ENCODE peak calls at places on chromosome 14, in ten cellular contexts. Z is OCI-LY7, O is A549, F is MM.1S, K is left lung, M is esophagus muscularis mucosa, L is PC-3, J is heart right ventricle, I is cardiac muscle cell, X is mucosa of descending colon. D is an unnamed sample.

GRCh38 chr14:29712586-29712985 is 215.1 kb downstream of the PRKD1 start:
- DNase-seq in Z (no peak), O (no peak), F (no peak), K (no peak), M (no peak), L (no peak), J (no peak), I (no peak), X (no peak), D (no peak)

GRCh38 chr14:68910540-68910939 is 68.6 kb downstream of the ACTN1 start:
- DNase-seq in Z (peak; percentile 10), O (no peak), F (no peak), K (no peak), M (no peak), L (no peak), J (no peak), I (no peak), X (no peak), D (no peak)

GRCh38 chr14:99327458-99328250 is 55.7 kb upstream of the BCL11B start:
- DNase-seq in Z (no peak), O (no peak), F (no peak), K (no peak), M (no peak), L (no peak), J (no peak), I (peak; percentile 75), X (no peak), D (no peak)

GRCh38 chr14:24369463-24369862 is 1.5 kb downstream of the NFATC4 start:
- DNase-seq in Z (no peak), O (no peak), F (no peak), K (no peak), M (no peak), L (no peak), J (no peak), I (no peak), X (no peak), D (no peak)

GRCh38 chr14:67729072-67729561 is 27.4 kb downstream of the RDH12 start:
- DNase-seq in Z (no peak), O (no peak), F (no peak), K (peak; percentile 46), M (no peak), L (no peak), J (no peak), I (no peak), X (peak; percentile 70), D (no peak)

GRCh38 chr14:34262511-34262910 is 199.5 kb downstream of the SPTSSA start:
- DNase-seq in Z (no peak), O (no peak), F (no peak), K (no peak), M (no peak), L (no peak), J (no peak), I (no peak), X (no peak), D (no peak)

GRCh38 chr14:81162941-81163340 is 57.8 kb downstream of the GTF2A1 start:
- DNase-seq in Z (peak; percentile 12), O (no peak), F (no peak), K (no peak), M (no peak), L (peak; percentile 21), J (no peak), I (no peak), X (no peak), D (no peak)

GRCh38 chr14:66395300-66395699 is 90.9 kb upstream of the CCDC196 start:
- DNase-seq in Z (no peak), O (no peak), F (peak; percentile 65), K (no peak), M (no peak), L (peak; percentile 16), J (no peak), I (no peak), X (no peak), D (no peak)

GRCh38 chr14:94139006-94139405 is 9.6 kb upstream of the IFI27L2 start:
- DNase-seq in Z (no peak), O (no peak), F (no peak), K (no peak), M (no peak), L (no peak), J (no peak), I (no peak), X (no peak), D (no peak)

GRCh38 chr14:106691601-106692291 is 1165.4 kb downstream of the TMEM121 start:
- DNase-seq in Z (peak; percentile 53), O (no peak), F (peak; percentile 87), K (peak; percentile 35), M (no peak), L (no peak), J (peak; percentile 5), I (no peak), X (peak; percentile 40), D (peak; percentile 54)

GRCh38 chr14:74816124-74816523 is 53.0 kb downstream of the YLPM1 start:
- DNase-seq in Z (no peak), O (no peak), F (no peak), K (no peak), M (no peak), L (no peak), J (no peak), I (no peak), X (no peak), D (no peak)

GRCh38 chr14:55136868-55137785 is 8.1 kb downstream of the LGALS3 start:
- DNase-seq in Z (no peak), O (no peak), F (no peak), K (peak; percentile 64), M (no peak), L (no peak), J (peak; percentile 95), I (no peak), X (peak; percentile 59), D (peak; percentile 41)

GRCh38 chr14:76201162-76201561 is 49.4 kb downstream of the GPATCH2L start:
- DNase-seq in Z (no peak), O (peak; percentile 51), F (no peak), K (no peak), M (no peak), L (peak; percentile 91), J (no peak), I (no peak), X (no peak), D (no peak)

DNA sequence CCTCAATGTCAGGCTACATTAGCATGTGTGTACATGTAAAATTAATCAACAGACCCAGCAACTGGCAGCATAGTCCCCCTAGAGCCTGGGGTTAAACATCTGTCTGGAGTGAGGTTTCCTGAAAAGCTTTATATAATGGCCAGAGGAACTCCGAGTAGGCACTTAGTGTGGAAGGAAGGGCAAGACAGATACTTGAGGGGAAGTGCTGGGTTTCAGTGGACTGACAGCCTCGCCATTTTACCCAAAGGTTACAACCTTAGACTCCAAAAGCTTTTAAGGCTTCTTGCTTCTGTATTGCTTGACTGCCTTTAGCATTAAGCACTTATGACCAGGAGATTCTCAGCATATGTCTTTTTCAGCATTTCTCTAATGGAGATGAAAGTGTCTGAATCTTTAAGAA is 430.8 kb downstream of the FLRT2 start:
- DNase-seq in Z (no peak), O (no peak), F (no peak), K (no peak), M (no peak), L (no peak), J (no peak), I (no peak), X (no peak), D (no peak)
- H3K9me3 ChIP-seq in Z (no peaks in the 10 kb centered on the region), O (no peaks in the 10 kb centered on the region), F (no peaks in the 10 kb centered on the region), K (no peaks in the 10 kb centered on the region), M (no peaks in the 10 kb centered on the region), L (peaks cover 16% of the 10 kb centered on the region), J (no peaks in the 10 kb centered on the region), I (no peaks in the 10 kb centered on the region), X (peaks cover 15% of the 10 kb centered on the region), D (no peaks in the 10 kb centered on the region)

GRCh38 chr14:64695071-64695470 is 9.2 kb upstream of the PLEKHG3 start:
- DNase-seq in Z (no peak), O (no peak), F (no peak), K (no peak), M (no peak), L (peak; percentile 52), J (no peak), I (no peak), X (no peak), D (no peak)

GRCh38 chr14:64692189-64692588 is 12.0 kb upstream of the PLEKHG3 start:
- DNase-seq in Z (no peak), O (no peak), F (no peak), K (no peak), M (no peak), L (no peak), J (no peak), I (no peak), X (no peak), D (no peak)

GRCh38 chr14:64693766-64694165 is 10.5 kb upstream of the PLEKHG3 start:
- DNase-seq in Z (no peak), O (no peak), F (no peak), K (no peak), M (no peak), L (no peak), J (no peak), I (no peak), X (no peak), D (no peak)

GRCh38 chr14:64689292-64689691 is 14.9 kb upstream of the PLEKHG3 start:
- DNase-seq in Z (no peak), O (no peak), F (no peak), K (no peak), M (no peak), L (no peak), J (no peak), I (no peak), X (no peak), D (no peak)

GRCh38 chr14:64692597-64693350 is 11.4 kb upstream of the PLEKHG3 start:
- DNase-seq in Z (no peak), O (no peak), F (no peak), K (no peak), M (no peak), L (peak; percentile 62), J (no peak), I (no peak), X (peak; percentile 83), D (no peak)
- TF ChIP-seq CTCF in Z (no peak), O (no peak), F (no peak), K (no peak), M (no peak), L (no peak), J (no peak), I (no peak), X (no peak), D (no peak)

DNA sequence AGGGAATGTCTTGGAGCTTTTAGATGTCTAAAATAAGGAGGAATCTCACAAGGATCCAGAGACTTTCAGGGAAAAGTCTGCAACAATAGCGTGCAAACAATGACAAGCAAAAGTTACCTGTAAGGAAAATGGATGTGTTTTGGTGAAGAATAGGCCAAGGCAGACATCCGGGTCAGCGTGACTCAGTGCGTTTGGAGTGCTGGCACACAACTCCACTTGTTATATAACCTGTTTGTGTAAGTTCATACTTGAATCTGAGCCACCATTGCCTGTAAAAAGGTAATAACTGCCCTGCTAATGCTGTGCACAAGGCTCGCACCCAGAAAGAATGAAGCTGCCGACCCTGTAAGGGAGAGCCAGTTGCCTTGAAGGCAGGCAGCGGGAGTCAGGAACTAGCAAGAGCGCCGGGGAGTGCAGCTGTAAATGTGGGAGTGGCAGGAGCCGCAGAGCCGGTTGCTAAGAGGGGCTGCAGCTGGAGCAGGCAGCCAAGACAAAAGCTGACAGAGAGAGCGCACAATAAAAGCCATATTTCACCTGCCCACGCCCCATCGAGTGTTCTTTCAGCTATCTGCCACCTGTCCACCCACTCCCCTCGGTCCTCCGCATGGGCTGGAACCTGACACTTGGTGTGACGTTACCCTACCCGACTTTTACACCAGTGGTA is 638.5 kb upstream of the MIS18BP1 start:
- DNase-seq in Z (no peak), O (no peak), F (no peak), K (peak; percentile 33), M (no peak), L (peak; percentile 87), J (no peak), I (peak; percentile 28), X (peak; percentile 71), D (no peak)
- H3K4me3 ChIP-seq in Z (no peak overlapping the region), O (no peak overlapping the region), F (no peak overlapping the region), K (no peak overlapping the region), M (no peak overlapping the region), L (peak overlapping the region; percentile 52), J (no peak overlapping the region), I (no peak overlapping the region), X (no peak overlapping the region), D (no peak overlapping the region)

GRCh38 chr14:20191396-20191795 is 700 bp downstream of the OR11G2 start:
- DNase-seq in Z (no peak), O (no peak), F (no peak), K (no peak), M (no peak), L (no peak), J (no peak), I (no peak), X (no peak), D (no peak)
- H3K9me3 ChIP-seq in Z (no peaks in the 10 kb centered on the region), O (no peaks in the 10 kb centered on the region), F (no peaks in the 10 kb centered on the region), K (no peaks in the 10 kb centered on the region), M (no peaks in the 10 kb centered on the region), L (no peaks in the 10 kb centered on the region), J (no peaks in the 10 kb centered on the region), I (no peaks in the 10 kb centered on the region), X (no peaks in the 10 kb centered on the region), D (no peaks in the 10 kb centered on the region)

D was measured in pancreas.